ENCODE peak calls at places on chromosomes 12 and 14, in six cellular contexts. K, S, Q, I, H and D are unnamed samples.
A peak's percentile ranks its signal among the peaks of the same experiment; 100 is the strongest.

GRCh38 chr12:33581613-33582122 is 142.0 kb upstream of the SYT10 start:
- DNase-seq in S (no peak), K (no peak), Q (no peak), H (no peak), I (no peak), D (no peak)

GRCh38 chr14:63551338-63551737 is 8.2 kb upstream of the PPP2R5E start:
- DNase-seq in Q (no peak), I (no peak), K (no peak), S (peak; percentile 66), H (no peak), D (no peak)

GRCh38 chr12:88985011-88985410 is 367.3 kb downstream of the DUSP6 start:
- DNase-seq in Q (no peak), S (no peak), I (no peak), H (no peak), K (no peak), D (no peak)

GRCh38 chr14:77139540-77140342 is 1.9 kb downstream of the ZDHHC22 start:
- DNase-seq in K (peak; percentile 27), S (no peak), H (no peak), Q (peak; percentile 26), I (no peak), D (peak; percentile 43)

GRCh38 chr14:61703342-61704129 is 8.2 kb downstream of the HIF1A start:
- DNase-seq in H (no peak), S (no peak), K (no peak), Q (no peak), I (no peak), D (no peak)

GRCh38 chr12:69240625-69240984 is 1.2 kb downstream of the CPSF6 start:
- DNase-seq in K (no peak), Q (no peak), H (no peak), I (no peak), S (no peak), D (peak; percentile 36)

GRCh38 chr12:94172031-94172430 is 23.7 kb downstream of the PLXNC1 start:
- DNase-seq in Q (no peak), H (no peak), K (no peak), S (no peak), I (no peak), D (no peak)

GRCh38 chr12:102169922-102170698 is 27.5 kb downstream of the PMCH start:
- DNase-seq in S (peak; percentile 8), I (no peak), Q (peak; percentile 5), K (no peak), H (no peak), D (no peak)

GRCh38 chr12:65728913-65729793 is 95.1 kb upstream of the HMGA2 start:
- DNase-seq in K (no peak), I (no peak), Q (no peak), S (no peak), H (no peak), D (no peak)

GRCh38 chr12:94235894-94236293 is 87.5 kb downstream of the PLXNC1 start:
- DNase-seq in I (no peak), H (no peak), Q (no peak), S (no peak), K (no peak), D (no peak)

GRCh38 chr14:32085845-32086383 is 8.8 kb downstream of the ARHGAP5 start:
- DNase-seq in I (no peak), H (no peak), Q (no peak), K (no peak), S (no peak), D (no peak)

GRCh38 chr14:90660865-90661570 is 155.2 kb downstream of the TTC7B start:
- DNase-seq in H (no peak), Q (no peak), I (no peak), S (no peak), K (no peak), D (no peak)

GRCh38 chr12:54549774-54550451 is 512 bp downstream of the PDE1B start:
- DNase-seq in Q (no peak), K (no peak), S (peak; percentile 28), H (no peak), I (no peak), D (no peak)

GRCh38 chr12:125564753-125565152 is 499.5 kb downstream of the AACS start:
- DNase-seq in K (no peak), Q (no peak), H (no peak), S (no peak), I (no peak), D (no peak)

GRCh38 chr12:116156614-116157013 is 120.9 kb downstream of the MED13L start:
- DNase-seq in Q (no peak), H (no peak), S (no peak), I (no peak), K (no peak), D (no peak)

GRCh38 chr12:69569236-69569635 is 16.0 kb upstream of the CCT2 start:
- DNase-seq in K (no peak), S (peak; percentile 65), I (no peak), H (no peak), Q (no peak), D (no peak)

GRCh38 chr12:49671051-49671765 is 36.0 kb downstream of the FMNL3 start:
- DNase-seq in S (no peak), I (no peak), K (no peak), H (no peak), Q (no peak), D (peak; percentile 69)

GRCh38 chr14:63770187-63770807 is 42.4 kb upstream of the SGPP1 start:
- DNase-seq in K (no peak), I (peak; percentile 54), S (peak; percentile 45), Q (peak; percentile 52), H (no peak), D (peak; percentile 59)

GRCh38 chr14:55383039-55383438 is 28.6 kb downstream of the ATG14 start:
- DNase-seq in Q (no peak), H (no peak), I (no peak), S (no peak), K (no peak), D (no peak)